ENCODE peak calls at places on chromosomes 13 and 19, in eight cellular contexts. P is NCI-H2029 treated with DMSO at 0.1 percent for 48 hours; F is cardiac fibroblast; L is GM10248; T is GM12865; O is Peyer's patch; Y is HS-5; M is activated CD8-positive, alpha-beta memory T cell treated with anti-CD3 and anti-CD28 coated beads for 1 hour. U is an unnamed sample.

GRCh38 chr13:113491418-113491883 is 940 bp upstream of the DCUN1D2 start:
- DNase-seq in Y (no peak), F (peak; percentile 37), P (no peak), T (peak; percentile 24), L (peak; percentile 32), O (no peak), M (no peak), U (peak; percentile 64)

GRCh38 chr19:42323473-42323851 is 2.0 kb upstream of the MEGF8 start:
- DNase-seq in F (no peak), P (no peak), T (no peak), M (no peak), L (no peak), Y (no peak), O (peak; percentile 52), U (peak; percentile 61)

GRCh38 chr19:35151273-35152065 is 3.1 kb upstream of the FXYD5 start:
- DNase-seq in O (no peak), T (no peak), F (no peak), L (no peak), P (no peak), M (no peak), Y (no peak), U (no peak)

GRCh38 chr19:51166846-51167490 is 24.9 kb downstream of the SIGLEC7 start:
- DNase-seq in L (peak; percentile 61), M (no peak), O (peak; percentile 65), Y (no peak), T (peak; percentile 71), P (no peak), F (no peak), U (no peak)

GRCh38 chr19:33139165-33139564 is 7.3 kb downstream of the WDR88 start:
- DNase-seq in M (no peak), O (no peak), T (no peak), Y (no peak), P (no peak), F (no peak), L (no peak), U (no peak)

GRCh38 chr19:18975011-18975410 is 34.0 kb upstream of the HOMER3 start:
- DNase-seq in O (no peak), Y (no peak), L (no peak), P (no peak), F (peak; percentile 59), T (no peak), M (no peak), U (no peak)

GRCh38 chr19:7833225-7834156 is 3.5 kb downstream of the EVI5L start:
- DNase-seq in T (no peak), M (no peak), L (no peak), P (peak; percentile 52), O (peak; percentile 91), F (peak; percentile 88), Y (peak; percentile 10), U (no peak)

GRCh38 chr19:37931941-37932655 is 25.1 kb downstream of the SIPA1L3 start:
- DNase-seq in M (no peak), P (peak; percentile 87), L (peak; percentile 62), O (peak; percentile 89), T (peak; percentile 72), F (peak; percentile 51), Y (no peak), U (peak; percentile 72)

GRCh38 chr13:49997935-49998334 is 1.1 kb downstream of the TRIM13 start:
- DNase-seq in F (peak; percentile 11), P (no peak), M (no peak), Y (no peak), L (no peak), O (no peak), T (no peak), U (no peak)

GRCh38 chr13:112756511-112756966 is 66.7 kb downstream of the ATP11A start:
- DNase-seq in P (no peak), M (no peak), L (no peak), F (no peak), O (no peak), Y (no peak), T (no peak), U (no peak)

GRCh38 chr13:80473695-80474094 is 132.8 kb upstream of the SPRY2 start:
- DNase-seq in F (peak; percentile 88), Y (peak; percentile 14), O (no peak), P (no peak), L (no peak), M (no peak), T (no peak), U (no peak)

GRCh38 chr19:38793186-38793585 is 4.2 kb downstream of the LGALS7B start:
- DNase-seq in F (peak; percentile 63), Y (peak; percentile 25), T (no peak), O (no peak), L (no peak), P (no peak), M (no peak), U (no peak)

GRCh38 chr13:20489185-20489820 is 36.4 kb downstream of the CRYL1 start:
- DNase-seq in M (no peak), O (peak; percentile 63), Y (no peak), L (peak; percentile 54), F (no peak), T (no peak), P (peak; percentile 40), U (no peak)

GRCh38 chr19:2271516-2272103 is 10.4 kb downstream of the PEAK3 start:
- DNase-seq in O (no peak), L (no peak), Y (peak; percentile 53), F (peak; percentile 93), M (no peak), T (no peak), P (no peak), U (no peak)

GRCh38 chr13:80386592-80386991 is 45.7 kb upstream of the SPRY2 start:
- DNase-seq in Y (no peak), P (no peak), F (no peak), M (no peak), L (no peak), T (no peak), O (no peak), U (no peak)

GRCh38 chr19:46620716-46621115 is 4.2 kb downstream of the PTGIR start:
- DNase-seq in T (no peak), Y (no peak), F (peak; percentile 83), M (no peak), L (no peak), P (no peak), O (no peak), U (no peak)

GRCh38 chr19:5182811-5183210 is 157.8 kb downstream of the PTPRS start:
- DNase-seq in F (no peak), O (no peak), M (no peak), L (no peak), T (no peak), Y (no peak), P (no peak), U (no peak)

GRCh38 chr13:25819856-25820530 is 231.8 kb downstream of the SHISA2 start:
- DNase-seq in M (no peak), Y (no peak), P (peak; percentile 54), T (no peak), L (no peak), F (no peak), O (no peak), U (no peak)

GRCh38 chr19:38274734-38275133 is 10.4 kb downstream of the SPINT2 start:
- DNase-seq in Y (no peak), M (no peak), P (peak; percentile 65), O (no peak), F (no peak), T (no peak), L (no peak), U (no peak)

GRCh38 chr19:53927745-53928144 is 18.7 kb downstream of the CACNG7 start:
- DNase-seq in F (peak; percentile 76), M (no peak), L (no peak), P (no peak), T (peak; percentile 2), Y (no peak), O (no peak), U (peak; percentile 71)